ENCODE peak calls at places on chromosomes 5 and 9, in five cellular contexts. X is GM12865, P is fibroblast of lung, B is endodermal cell, E is heart right ventricle. D is an unnamed sample.

GRCh38 chr5:112779531-112779930 is 41.8 kb downstream of the APC start:
- DNase-seq in X (no peak), P (peak; percentile 92), B (no peak), E (no peak), D (no peak)

GRCh38 chr5:172568308-172568923 is 72.6 kb upstream of the NEURL1B start:
- DNase-seq in X (no peak), P (no peak), B (no peak), E (no peak), D (no peak)

GRCh38 chr9:17204611-17205165 is 69.8 kb downstream of the CNTLN start:
- DNase-seq in X (no peak), P (no peak), B (peak; percentile 83), E (no peak), D (no peak)

GRCh38 chr9:124480621-124480981 is 26.6 kb downstream of the NR5A1 start:
- DNase-seq in X (peak; percentile 50), P (peak; percentile 13), B (peak; percentile 91), E (no peak), D (no peak)

GRCh38 chr9:107750741-107751521 is 261.4 kb upstream of the KLF4 start:
- DNase-seq in X (peak; percentile 63), P (peak; percentile 100), B (no peak), E (peak; percentile 84), D (no peak)

GRCh38 chr9:89608646-89609335 is 4.0 kb downstream of the GADD45G start:
- DNase-seq in X (no peak), P (no peak), B (no peak), E (no peak), D (no peak)

GRCh38 chr9:19614294-19614693 is 174.5 kb downstream of the SLC24A2 start:
- DNase-seq in X (no peak), P (no peak), B (no peak), E (no peak), D (no peak)

GRCh38 chr5:178205010-178205748 is 846 bp downstream of the HNRNPAB start:
- DNase-seq in X (peak; percentile 89), P (peak; percentile 73), B (peak; percentile 84), E (peak; percentile 76), D (peak; percentile 72)

GRCh38 chr9:133656211-133657119 is 20.3 kb downstream of the DBH start:
- DNase-seq in X (peak; percentile 2), P (no peak), B (no peak), E (no peak), D (no peak)

GRCh38 chr9:121598167-121599000 is 53.0 kb upstream of the DAB2IP start:
- DNase-seq in X (no peak), P (peak; percentile 81), B (peak; percentile 97), E (peak; percentile 88), D (no peak)

GRCh38 chr9:89425921-89426388 is 72.0 kb downstream of the SEMA4D start:
- DNase-seq in X (no peak), P (no peak), B (no peak), E (no peak), D (no peak)

GRCh38 chr5:71973563-71973962 is 133.7 kb upstream of the MAP1B start:
- DNase-seq in X (no peak), P (no peak), B (no peak), E (no peak), D (no peak)

GRCh38 chr5:77356740-77357139 is 135.4 kb downstream of the WDR41 start:
- DNase-seq in X (peak; percentile 89), P (no peak), B (no peak), E (no peak), D (peak; percentile 26)

GRCh38 chr9:135015986-135016640 is 71.4 kb upstream of the OLFM1 start:
- DNase-seq in X (no peak), P (no peak), B (no peak), E (no peak), D (no peak)

GRCh38 chr9:136054798-136055714 is 40.0 kb downstream of the NACC2 start:
- DNase-seq in X (no peak), P (no peak), B (peak; percentile 57), E (no peak), D (no peak)

GRCh38 chr5:58933891-58934628 is 351.2 kb downstream of the RAB3C start:
- DNase-seq in X (no peak), P (no peak), B (no peak), E (no peak), D (no peak)

GRCh38 chr5:138724470-138725146 is 28.6 kb upstream of the CTNNA1 start:
- DNase-seq in X (no peak), P (no peak), B (no peak), E (peak; percentile 32), D (no peak)

GRCh38 chr5:78690593-78690972 is 42.0 kb upstream of the LHFPL2 start:
- DNase-seq in X (no peak), P (no peak), B (peak; percentile 47), E (no peak), D (no peak)

GRCh38 chr5:159178978-159179377 is 30.4 kb downstream of the RNF145 start:
- DNase-seq in X (peak; percentile 75), P (peak; percentile 99), B (no peak), E (no peak), D (no peak)

GRCh38 chr5:10601246-10602030 is 37.6 kb downstream of the ANKRD33B start:
- DNase-seq in X (peak; percentile 57), P (peak; percentile 97), B (peak; percentile 47), E (peak; percentile 90), D (no peak)

GRCh38 chr5:135007749-135008363 is 26.2 kb downstream of the PITX1 start:
- DNase-seq in X (no peak), P (no peak), B (peak; percentile 21), E (no peak), D (no peak)